ENCODE peak calls at places on chromosomes 12 and 14, in nine cellular contexts. P, J, Z, E, X, I, H, V and D are unnamed samples.

GRCh38 chr14:50619569-50620141 is 48.5 kb downstream of the SAV1 start:
- DNase-seq in P (no peak), J (peak; percentile 61), Z (no peak), E (no peak), X (peak; percentile 71), I (peak; percentile 70), H (peak; percentile 38), V (no peak), D (no peak)

GRCh38 chr12:46179693-46180452 is 89.0 kb downstream of the SLC38A1 start:
- DNase-seq in P (no peak), J (no peak), Z (no peak), E (no peak), X (no peak), I (no peak), H (peak; percentile 2), V (no peak), D (no peak)

GRCh38 chr12:121009744-121010143 is 6.5 kb downstream of the C12orf43 start:
- DNase-seq in P (no peak), J (peak; percentile 48), Z (no peak), E (no peak), X (peak; percentile 54), I (no peak), H (peak; percentile 49), V (no peak), D (no peak)

GRCh38 chr12:110073049-110073831 is 24.9 kb upstream of the C12orf76 start:
- DNase-seq in P (no peak), J (peak; percentile 25), Z (peak; percentile 10), E (peak; percentile 25), X (peak; percentile 23), I (peak; percentile 30), H (no peak), V (no peak), D (no peak)

GRCh38 chr14:31009836-31010618 is 15.4 kb upstream of the AP4S1 start:
- DNase-seq in P (no peak), J (no peak), Z (no peak), E (no peak), X (no peak), I (no peak), H (no peak), V (no peak), D (no peak)

GRCh38 chr12:57764662-57765002 is 2.2 kb downstream of the CYP27B1 start:
- DNase-seq in P (peak; percentile 67), J (no peak), Z (no peak), E (no peak), X (no peak), I (no peak), H (no peak), V (no peak), D (peak; percentile 52)

GRCh38 chr12:578743-579449 is 84.3 kb downstream of the NINJ2 start:
- DNase-seq in P (no peak), J (peak; percentile 14), Z (peak; percentile 3), E (peak; percentile 10), X (no peak), I (peak; percentile 14), H (no peak), V (no peak), D (no peak)

GRCh38 chr12:19095869-19096480 is 33.6 kb upstream of the PLEKHA5 start:
- DNase-seq in P (no peak), J (peak; percentile 30), Z (no peak), E (no peak), X (peak; percentile 61), I (no peak), H (no peak), V (no peak), D (no peak)

GRCh38 chr14:32366995-32367394 is 37.9 kb downstream of the AKAP6 start:
- DNase-seq in P (peak; percentile 59), J (peak; percentile 18), Z (peak; percentile 6), E (no peak), X (no peak), I (no peak), H (no peak), V (no peak), D (no peak)

DNA sequence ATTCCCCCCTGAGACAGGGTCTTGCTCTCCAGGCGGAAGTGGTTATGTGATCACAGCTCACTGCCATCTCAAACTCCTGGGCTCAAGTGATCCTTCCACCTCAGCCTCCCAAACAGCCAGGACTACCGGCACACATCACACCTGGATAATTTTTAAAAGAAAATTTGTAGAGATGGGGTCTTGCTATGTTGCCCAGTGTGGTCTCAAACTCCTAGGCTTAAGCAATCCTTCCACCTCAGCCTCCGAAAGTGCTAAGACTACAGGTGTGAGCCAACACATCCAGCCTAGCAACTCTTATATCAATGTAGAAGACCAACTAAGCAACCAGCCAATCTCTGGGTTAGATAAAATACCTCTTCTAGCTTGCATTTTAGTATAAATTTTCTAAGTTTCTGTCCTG is 297.2 kb downstream of the MED13L start:
- DNase-seq in P (no peak), J (no peak), Z (no peak), E (no peak), X (no peak), I (no peak), H (no peak), V (no peak), D (no peak)
- H3K36me3 ChIP-seq in P (peaks cover 27% of the 10 kb centered on the region), J (peaks cover 66% of the 10 kb centered on the region), Z (peaks cover 90% of the 10 kb centered on the region), E (no peaks in the 10 kb centered on the region), X (peaks cover 2% of the 10 kb centered on the region), I (peaks cover 11% of the 10 kb centered on the region), H (peaks cover 38% of the 10 kb centered on the region), V (peaks cover 4% of the 10 kb centered on the region), D (peaks cover 78% of the 10 kb centered on the region)

DNA sequence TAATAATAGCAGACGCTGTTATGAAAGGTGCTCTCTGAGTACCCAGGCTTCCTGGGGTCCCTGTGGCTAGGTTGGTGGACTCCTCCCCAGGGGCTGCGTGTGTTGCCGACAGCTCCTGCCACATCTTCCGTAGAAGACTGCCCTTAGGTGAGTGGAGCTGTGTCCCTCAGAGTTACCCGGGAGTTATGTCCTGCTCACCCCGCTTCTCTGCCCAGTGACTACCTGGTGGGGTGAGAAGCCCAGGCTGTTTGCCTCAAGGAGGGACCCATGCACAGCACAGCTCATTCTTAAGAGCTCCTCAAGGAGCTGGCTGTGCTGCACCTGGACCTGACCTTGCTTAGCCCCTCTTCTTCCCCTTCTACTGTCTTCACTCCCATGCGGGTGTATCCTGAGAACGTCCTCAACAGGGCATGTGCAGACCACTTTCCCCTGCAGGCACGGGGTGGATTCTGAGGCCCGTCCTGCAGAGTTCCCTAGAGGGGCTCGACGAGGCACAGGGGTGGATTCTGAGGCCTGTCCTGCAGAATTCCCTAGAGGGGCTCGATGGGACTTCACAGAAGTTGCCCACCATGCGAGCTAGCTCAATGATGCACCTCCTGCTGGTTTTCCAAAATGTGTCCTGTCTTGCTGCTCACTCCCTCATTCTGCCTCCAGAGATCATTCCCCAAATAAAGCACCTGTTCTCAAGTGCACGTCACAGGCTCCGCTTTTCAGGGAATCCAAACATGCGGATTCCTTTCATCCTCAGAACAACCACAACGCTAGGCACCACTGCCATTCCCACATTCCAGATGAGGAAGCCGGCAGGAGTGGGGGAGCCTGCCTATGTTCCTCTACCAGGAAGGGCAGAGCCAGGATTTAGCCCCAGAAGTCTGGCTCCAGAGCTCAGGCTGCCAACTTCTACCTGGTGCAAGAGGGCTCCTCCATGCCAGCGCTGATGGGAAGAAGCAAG is 231.9 kb downstream of the GLT1D1 start:
- DNase-seq in P (no peak), J (no peak), Z (no peak), E (no peak), X (no peak), I (no peak), H (no peak), V (no peak), D (no peak)
- H3K36me3 ChIP-seq in P (no peaks in the 10 kb centered on the region), J (no peaks in the 10 kb centered on the region), Z (no peaks in the 10 kb centered on the region), E (no peaks in the 10 kb centered on the region), X (no peaks in the 10 kb centered on the region), I (no peaks in the 10 kb centered on the region), H (no peaks in the 10 kb centered on the region), V (no peaks in the 10 kb centered on the region), D (no peaks in the 10 kb centered on the region)

DNA sequence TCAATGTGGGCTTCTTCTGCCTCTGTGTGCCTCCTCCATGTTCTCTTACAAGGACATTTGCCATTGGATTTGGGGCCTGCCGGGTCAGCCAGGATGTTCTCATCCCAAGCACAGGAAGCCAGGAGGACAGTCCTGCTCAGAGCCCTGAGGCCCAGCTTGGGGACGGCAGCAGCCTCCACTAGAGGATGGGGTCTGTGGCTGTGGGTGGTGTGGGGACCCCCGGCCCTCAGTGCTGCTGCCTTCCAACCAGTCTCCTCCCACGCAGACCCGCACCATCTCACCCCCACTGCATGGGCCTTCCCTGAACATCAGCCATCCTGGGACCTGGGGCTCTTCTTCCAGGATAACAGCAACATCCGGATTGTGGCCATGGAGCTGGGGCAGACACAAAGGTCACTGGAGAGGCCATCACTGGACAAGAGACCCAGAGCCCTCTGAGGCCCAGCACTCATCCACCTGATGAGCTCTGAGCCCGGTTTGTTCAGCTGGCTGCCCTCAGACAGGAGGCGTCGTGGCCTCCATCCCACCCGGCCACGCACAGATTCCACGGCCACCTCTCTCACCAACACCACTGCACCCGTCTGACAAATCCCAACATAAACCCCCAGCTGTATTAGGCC is 56.5 kb upstream of the C14orf180 start:
- DNase-seq in P (no peak), J (no peak), Z (no peak), E (no peak), X (no peak), I (no peak), H (no peak), V (no peak), D (peak; percentile 37)
- H3K36me3 ChIP-seq in P (no peaks in the 10 kb centered on the region), J (no peaks in the 10 kb centered on the region), Z (no peaks in the 10 kb centered on the region), E (no peaks in the 10 kb centered on the region), X (no peaks in the 10 kb centered on the region), I (no peaks in the 10 kb centered on the region), H (no peaks in the 10 kb centered on the region), V (no peaks in the 10 kb centered on the region), D (no peaks in the 10 kb centered on the region)

GRCh38 chr12:108567974-108568652 is 5.7 kb downstream of the ISCU start:
- DNase-seq in P (no peak), J (no peak), Z (no peak), E (no peak), X (no peak), I (peak; percentile 21), H (no peak), V (no peak), D (no peak)

GRCh38 chr12:108570743-108571603 is 8.6 kb downstream of the ISCU start:
- DNase-seq in P (no peak), J (peak; percentile 78), Z (no peak), E (no peak), X (peak; percentile 82), I (peak; percentile 39), H (peak; percentile 12), V (no peak), D (no peak)

GRCh38 chr12:108566452-108566851 is 4.1 kb downstream of the ISCU start:
- DNase-seq in P (no peak), J (no peak), Z (no peak), E (no peak), X (no peak), I (no peak), H (no peak), V (no peak), D (no peak)

GRCh38 chr12:108567388-108567787 is 5.0 kb downstream of the ISCU start:
- DNase-seq in P (no peak), J (no peak), Z (no peak), E (no peak), X (no peak), I (no peak), H (no peak), V (no peak), D (no peak)

DNA sequence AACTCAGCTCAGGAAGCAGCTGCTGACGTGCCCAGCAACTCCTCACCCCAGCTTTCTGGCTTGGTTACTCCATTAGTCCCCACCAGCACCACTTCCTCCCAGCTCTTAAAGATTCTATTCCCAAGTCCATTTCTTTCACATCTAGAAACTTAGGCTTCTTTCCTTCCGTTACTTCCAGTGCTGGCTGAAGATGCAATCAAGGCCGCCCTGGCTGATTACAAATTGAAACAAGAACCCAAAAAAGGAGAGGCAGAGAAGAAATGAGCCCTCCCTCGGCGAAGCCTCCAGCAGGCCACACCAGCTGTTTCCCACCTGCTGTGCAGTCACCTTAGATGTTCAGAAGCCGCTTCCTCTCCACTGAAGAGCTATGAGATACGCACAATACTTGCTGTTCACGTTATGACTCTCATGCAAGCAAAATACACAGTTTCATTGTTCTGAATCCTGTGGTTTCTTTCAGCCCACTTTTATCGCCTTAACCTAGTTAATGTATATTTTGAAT is 6.3 kb downstream of the ISCU start:
- DNase-seq in P (peak; percentile 84), J (no peak), Z (no peak), E (no peak), X (no peak), I (no peak), H (no peak), V (no peak), D (no peak)
- H3K36me3 ChIP-seq in P (peaks cover 10% of the 10 kb centered on the region), J (peaks cover 56% of the 10 kb centered on the region), Z (peaks cover 68% of the 10 kb centered on the region), E (no peaks in the 10 kb centered on the region), X (peaks cover 28% of the 10 kb centered on the region), I (peaks cover 17% of the 10 kb centered on the region), H (peaks cover 55% of the 10 kb centered on the region), V (peaks cover 20% of the 10 kb centered on the region), D (peaks cover 23% of the 10 kb centered on the region)